ENCODE peak calls at places on chromosomes 2 and 18, in five cellular contexts. N, Q, J, L and M are unnamed samples.

GRCh38 chr2:72722492-72723090 is 103.2 kb downstream of the EXOC6B start:
- DNase-seq in L (no peak), N (no peak), J (no peak), Q (no peak), M (no peak)

GRCh38 chr2:5666798-5667197 is 25.4 kb upstream of the SOX11 start:
- DNase-seq in N (no peak), Q (no peak), L (no peak), J (no peak), M (no peak)

GRCh38 chr2:152466041-152466440 is 131.1 kb downstream of the FMNL2 start:
- DNase-seq in Q (no peak), L (no peak), J (no peak), N (no peak), M (no peak)

GRCh38 chr2:30234180-30234971 is 3.0 kb downstream of the LBH start:
- DNase-seq in Q (no peak), J (peak; percentile 35), L (peak; percentile 38), N (no peak), M (peak; percentile 60)

GRCh38 chr2:129006901-129007300 is 688.2 kb upstream of the HS6ST1 start:
- DNase-seq in J (no peak), N (no peak), Q (no peak), L (no peak), M (no peak)

GRCh38 chr18:10099539-10100140 is 185.8 kb downstream of the VAPA start:
- DNase-seq in L (no peak), J (no peak), N (no peak), Q (no peak), M (no peak)

GRCh38 chr2:26164231-26164630 is 8.7 kb upstream of the GAREM2 start:
- DNase-seq in J (no peak), Q (no peak), N (no peak), L (no peak), M (no peak)

GRCh38 chr18:58135170-58135569 is 91.1 kb downstream of the NEDD4L start:
- DNase-seq in L (no peak), N (no peak), J (no peak), Q (no peak), M (no peak)

GRCh38 chr2:9813312-9814128 is 29.8 kb upstream of the TAF1B start:
- DNase-seq in L (peak; percentile 82), Q (no peak), N (peak; percentile 72), J (peak; percentile 77), M (peak; percentile 79)
- TF ChIP-seq POLR2A in L (no peak), Q (no peak), N (no peak), J (no peak), M (no peak)

GRCh38 chr18:59852548-59852947 is 47.2 kb upstream of the PMAIP1 start:
- DNase-seq in J (no peak), N (no peak), L (no peak), Q (no peak), M (no peak)
- TF ChIP-seq POLR2A in J (no peak), N (no peak), L (no peak), Q (no peak), M (no peak)

GRCh38 chr2:215403441-215404356 is 32.2 kb downstream of the FN1 start:
- DNase-seq in N (no peak), L (no peak), J (no peak), Q (no peak), M (no peak)
- TF ChIP-seq POLR2A in N (no peak), L (no peak), J (no peak), Q (no peak), M (no peak)

GRCh38 chr18:48567388-48567787 is 28.6 kb downstream of the CTIF start:
- DNase-seq in J (no peak), N (peak; percentile 30), L (no peak), Q (no peak), M (no peak)

GRCh38 chr18:48569139-48569914 is 30.5 kb downstream of the CTIF start:
- DNase-seq in L (no peak), Q (no peak), J (no peak), N (peak; percentile 58), M (no peak)

GRCh38 chr18:48570313-48570712 is 31.5 kb downstream of the CTIF start:
- DNase-seq in Q (no peak), L (no peak), N (peak; percentile 12), J (no peak), M (no peak)

GRCh38 chr18:48571619-48572384 is 33.0 kb downstream of the CTIF start:
- DNase-seq in J (no peak), L (no peak), N (peak; percentile 5), Q (no peak), M (no peak)

DNA sequence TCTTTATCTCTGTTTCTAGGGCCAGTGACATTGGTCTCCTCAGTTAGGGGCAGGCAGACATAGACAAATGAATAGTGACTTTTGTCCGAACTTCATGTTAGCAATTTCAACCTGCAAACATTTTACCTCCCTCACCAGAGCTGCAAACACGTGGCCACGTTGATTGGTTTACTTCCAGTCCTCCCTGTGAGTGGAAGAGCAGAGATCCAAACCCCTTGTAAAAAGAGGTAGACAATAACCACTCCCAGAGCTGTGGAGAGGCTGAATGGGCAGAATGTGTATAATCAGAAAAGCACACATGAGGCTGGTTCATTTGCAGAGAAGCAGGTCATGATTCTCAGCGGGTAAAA is 31.1 kb downstream of the CTIF start:
- DNase-seq in N (peak; percentile 52), L (no peak), J (no peak), Q (no peak), M (no peak)
- TF ChIP-seq POLR2A in N (no peak), L (no peak), J (no peak), Q (no peak), M (no peak)